ENCODE peak calls at places on chromosomes 16 and 17, in eight cellular contexts. T is mammary epithelial cell; O is GM03348; X is stimulated activated CD4-positive, alpha-beta T cell treated with anti-CD3 and anti-CD28 coated beads, Interleukin-1b, Interleukin-23, amount 100 ng/mL, for 48 hours; K is glutamatergic neuron; V is GM23248; I is mesenchymal stem cell; Q is cardiac muscle cell. B is an unnamed sample.

GRCh38 chr17:79702071-79702470 is 28.7 kb upstream of the ENPP7 start:
- DNase-seq in T (no peak), O (no peak), X (no peak), K (peak), V (no peak), I (no peak), Q (no peak), B (no peak)

GRCh38 chr17:39899215-39899614 is 19.2 kb downstream of the GSDMB start:
- DNase-seq in T (no peak), O (no peak), X (no peak), K (no peak), V (no peak), I (no peak), Q (no peak), B (no peak)

GRCh38 chr16:4936181-4936990 is 562 bp downstream of the PPL start:
- DNase-seq in T (peak), O (peak), X (no peak), K (peak), V (peak), I (no peak), Q (peak), B (no peak)

GRCh38 chr16:72837846-72838661 is 209.9 kb downstream of the ZFHX3 start:
- DNase-seq in T (no peak), O (no peak), X (no peak), K (no peak), V (no peak), I (peak), Q (no peak), B (no peak)

GRCh38 chr16:30843501-30843900 is 50.4 kb downstream of the BCL7C start:
- DNase-seq in T (no peak), O (no peak), X (no peak), K (no peak), V (no peak), I (no peak), Q (no peak), B (no peak)

GRCh38 chr17:9900744-9901143 is 4.3 kb downstream of the RCVRN start:
- DNase-seq in T (no peak), O (peak), X (no peak), K (no peak), V (peak), I (peak), Q (no peak), B (no peak)

GRCh38 chr17:81523139-81524062 is 4.8 kb upstream of the FSCN2 start:
- DNase-seq in T (no peak), O (peak), X (no peak), K (peak), V (peak), I (peak), Q (peak), B (peak)

GRCh38 chr16:69892378-69892777 is 58.8 kb upstream of the CLEC18A start:
- DNase-seq in T (no peak), O (no peak), X (no peak), K (no peak), V (no peak), I (no peak), Q (no peak), B (no peak)

GRCh38 chr16:81523387-81524115 is 78.9 kb downstream of the CMIP start:
- DNase-seq in T (peak), O (peak), X (no peak), K (no peak), V (peak), I (no peak), Q (no peak), B (no peak)

GRCh38 chr16:1002399-1003161 is 21.0 kb downstream of the SOX8 start:
- DNase-seq in T (peak), O (peak), X (peak), K (no peak), V (peak), I (peak), Q (no peak), B (peak)

GRCh38 chr16:57477531-57478202 is 8.6 kb downstream of the DOK4 start:
- DNase-seq in T (no peak), O (no peak), X (no peak), K (no peak), V (no peak), I (no peak), Q (peak), B (no peak)

GRCh38 chr17:5931611-5932010 is 138.6 kb upstream of the WSCD1 start:
- DNase-seq in T (peak), O (no peak), X (no peak), K (no peak), V (no peak), I (no peak), Q (no peak), B (no peak)

GRCh38 chr16:67357561-67357960 is 30.9 kb downstream of the LRRC36 start:
- DNase-seq in T (no peak), O (no peak), X (no peak), K (no peak), V (no peak), I (no peak), Q (no peak), B (no peak)

GRCh38 chr17:28227278-28228108 is 91.5 kb upstream of the TMEM97 start:
- DNase-seq in T (peak), O (peak), X (peak), K (peak), V (peak), I (peak), Q (peak), B (peak)

GRCh38 chr17:33097411-33097810 is 105.8 kb downstream of the SPACA3 start:
- DNase-seq in T (no peak), O (no peak), X (no peak), K (no peak), V (no peak), I (no peak), Q (no peak), B (no peak)

GRCh38 chr16:31696968-31697743 is 169.5 kb downstream of the AHSP start:
- DNase-seq in T (peak), O (peak), X (no peak), K (no peak), V (peak), I (peak), Q (peak), B (peak)

GRCh38 chr16:12612598-12613101 is 191.0 kb downstream of the CPPED1 start:
- DNase-seq in T (peak), O (no peak), X (peak), K (no peak), V (no peak), I (no peak), Q (no peak), B (no peak)

GRCh38 chr16:81487301-81487720 is 42.7 kb downstream of the CMIP start:
- DNase-seq in T (no peak), O (no peak), X (no peak), K (no peak), V (peak), I (no peak), Q (no peak), B (no peak)

GRCh38 chr16:77881355-77882003 is 93.1 kb downstream of the VAT1L start:
- DNase-seq in T (no peak), O (no peak), X (no peak), K (no peak), V (peak), I (no peak), Q (no peak), B (no peak)

GRCh38 chr16:13120091-13120490 is 218.7 kb downstream of the SHISA9 start:
- DNase-seq in T (no peak), O (no peak), X (no peak), K (no peak), V (no peak), I (no peak), Q (no peak), B (no peak)

GRCh38 chr17:45688353-45688752 is 95.8 kb upstream of the CRHR1 start:
- DNase-seq in T (no peak), O (no peak), X (no peak), K (peak), V (no peak), I (no peak), Q (no peak), B (no peak)

GRCh38 chr16:30381351-30382041 is 865 bp downstream of the SEPTIN1 start:
- DNase-seq in T (no peak), O (no peak), X (no peak), K (no peak), V (no peak), I (no peak), Q (no peak), B (no peak)

GRCh38 chr16:67672739-67673662 is 6.4 kb downstream of the C16orf86 start:
- DNase-seq in T (peak), O (peak), X (no peak), K (peak), V (peak), I (peak), Q (peak), B (peak)

GRCh38 chr16:4290236-4290830 is 17.5 kb upstream of the TFAP4 start:
- DNase-seq in T (peak), O (peak), X (no peak), K (no peak), V (peak), I (peak), Q (peak), B (no peak)

GRCh38 chr17:372157-373152 is 19.8 kb upstream of the RPH3AL start:
- DNase-seq in T (no peak), O (no peak), X (no peak), K (no peak), V (no peak), I (peak), Q (no peak), B (no peak)

GRCh38 chr17:67046398-67046797 is 2.0 kb downstream of the CACNG1 start:
- DNase-seq in T (no peak), O (no peak), X (no peak), K (no peak), V (no peak), I (no peak), Q (no peak), B (no peak)

GRCh38 chr17:28760987-28761562 is 17.3 kb downstream of the TRAF4 start:
- DNase-seq in T (peak), O (peak), X (no peak), K (no peak), V (peak), I (peak), Q (no peak), B (peak)

GRCh38 chr16:69073181-69073669 is 32.2 kb upstream of the HAS3 start:
- DNase-seq in T (peak), O (peak), X (no peak), K (no peak), V (peak), I (peak), Q (no peak), B (peak)

GRCh38 chr17:79716183-79716797 is 14.5 kb upstream of the ENPP7 start:
- DNase-seq in T (no peak), O (no peak), X (no peak), K (no peak), V (no peak), I (no peak), Q (no peak), B (no peak)

GRCh38 chr16:76705883-76706282 is 428.7 kb downstream of the CNTNAP4 start:
- DNase-seq in T (no peak), O (no peak), X (no peak), K (no peak), V (no peak), I (no peak), Q (no peak), B (no peak)

GRCh38 chr16:85757341-85757822 is 6.5 kb upstream of the C16orf74 start:
- DNase-seq in T (peak), O (no peak), X (peak), K (no peak), V (peak), I (peak), Q (no peak), B (no peak)